ENCODE peak calls at places on chromosome 13, in seven cellular contexts. J is H1, Z is PC-3, W is A673, K is pancreas, R is fibroblast of lung, N is left ventricle myocardium inferior. H is an unnamed sample. For H3K4me1, the result is how much of the 10 kb centered on the place peaks cover.

GRCh38 chr13:53321301-53321700 is 292.7 kb downstream of the OLFM4 start:
- DNase-seq in J (no peak), Z (no peak), W (no peak), K (no peak), R (no peak), N (no peak), H (no peak)

GRCh38 chr13:109130093-109130835 is 500.9 kb downstream of the MYO16 start:
- DNase-seq in J (no peak), Z (no peak), W (no peak), K (no peak), R (no peak), N (no peak), H (no peak)

GRCh38 chr13:37134411-37135041 is 29.1 kb upstream of the CSNK1A1L start:
- DNase-seq in J (no peak), Z (no peak), W (peak), K (no peak), R (peak), N (no peak), H (no peak)

GRCh38 chr13:69616398-69616797 is 491.2 kb upstream of the ATXN8OS start:
- DNase-seq in J (no peak), Z (no peak), W (no peak), K (no peak), R (no peak), N (no peak), H (no peak)

GRCh38 chr13:21463424-21463823 is 4.3 kb upstream of the ZDHHC20 start:
- DNase-seq in J (no peak), Z (no peak), W (no peak), K (no peak), R (no peak), N (no peak), H (no peak)

GRCh38 chr13:49610176-49610575 is 18.1 kb upstream of the ARL11 start:
- DNase-seq in J (no peak), Z (no peak), W (no peak), K (no peak), R (peak), N (no peak), H (no peak)

GRCh38 chr13:103471896-103472295 is 405.7 kb upstream of the SLC10A2 start:
- DNase-seq in J (no peak), Z (no peak), W (no peak), K (no peak), R (no peak), N (no peak), H (no peak)

GRCh38 chr13:37910790-37911189 is 41.2 kb upstream of the TRPC4 start:
- DNase-seq in J (no peak), Z (no peak), W (no peak), K (no peak), R (no peak), N (no peak), H (no peak)

GRCh38 chr13:21735621-21736401 is 64.9 kb downstream of the FGF9 start:
- DNase-seq in J (no peak), Z (no peak), W (no peak), K (no peak), R (no peak), N (peak), H (no peak)

GRCh38 chr13:93984070-93984469 is 495.4 kb downstream of the DCT start:
- DNase-seq in J (no peak), Z (no peak), W (no peak), K (no peak), R (no peak), N (no peak), H (no peak)

GRCh38 chr13:75803982-75804381 is 167.9 kb downstream of the LMO7 start:
- DNase-seq in J (no peak), Z (no peak), W (no peak), K (no peak), R (no peak), N (no peak), H (no peak)

GRCh38 chr13:36297259-36297599 is 385 bp downstream of the CCDC169 start:
- DNase-seq in J (no peak), Z (peak), W (peak), K (no peak), R (peak), N (no peak), H (no peak)

GRCh38 chr13:44132710-44133109 is 240.9 kb upstream of the SERP2 start:
- DNase-seq in J (no peak), Z (peak), W (no peak), K (peak), R (peak), N (peak), H (peak)

GRCh38 chr13:95156208-95156607 is 145.0 kb downstream of the ABCC4 start:
- DNase-seq in J (no peak), Z (peak), W (no peak), K (no peak), R (peak), N (no peak), H (no peak)

GRCh38 chr13:110214637-110215036 is 92.3 kb downstream of the COL4A1 start:
- DNase-seq in J (no peak), Z (no peak), W (peak), K (no peak), R (no peak), N (no peak), H (no peak)

GRCh38 chr13:36302289-36302688 is 4.7 kb upstream of the CCDC169 start:
- DNase-seq in J (no peak), Z (no peak), W (no peak), K (no peak), R (no peak), N (no peak), H (no peak)

GRCh38 chr13:113902956-113903355 is 39.1 kb upstream of the GAS6 start:
- DNase-seq in J (peak), Z (no peak), W (no peak), K (no peak), R (no peak), N (no peak), H (no peak)

GRCh38 chr13:84126671-84127171 is 244.4 kb upstream of the SLITRK1 start:
- DNase-seq in J (no peak), Z (no peak), W (peak), K (peak), R (peak), N (no peak), H (no peak)

GRCh38 chr13:106721599-106721998 is 153.7 kb upstream of the ARGLU1 start:
- DNase-seq in J (no peak), Z (no peak), W (no peak), K (no peak), R (no peak), N (no peak), H (no peak)

GRCh38 chr13:92590503-92590908 is 636.1 kb upstream of the GPC6 start:
- DNase-seq in J (no peak), Z (peak), W (peak), K (no peak), R (peak), N (no peak), H (no peak)

GRCh38 chr13:41178040-41178439 is 16.3 kb downstream of the KBTBD7 start:
- DNase-seq in J (no peak), Z (no peak), W (no peak), K (no peak), R (peak), N (no peak), H (no peak)

GRCh38 chr13:21435710-21436151 is 23.4 kb downstream of the ZDHHC20 start:
- DNase-seq in J (no peak), Z (peak), W (no peak), K (peak), R (peak), N (peak), H (peak)

GRCh38 chr13:59038824-59039223 is 1124.9 kb downstream of the DIAPH3 start:
- DNase-seq in J (no peak), Z (peak), W (no peak), K (no peak), R (peak), N (no peak), H (no peak)

GRCh38 chr13:34044660-34045080 is 226.7 kb downstream of the RFC3 start:
- DNase-seq in J (no peak), Z (peak), W (no peak), K (no peak), R (peak), N (no peak), H (no peak)

GRCh38 chr13:48221301-48222190 is 11.5 kb upstream of the ITM2B start:
- DNase-seq in J (no peak), Z (no peak), W (no peak), K (no peak), R (no peak), N (no peak), H (no peak)

GRCh38 chr13:28527629-28528028 is 32.7 kb upstream of the FLT1 start:
- DNase-seq in J (no peak), Z (no peak), W (no peak), K (no peak), R (no peak), N (no peak), H (peak)

GRCh38 chr13:27388236-27388635 is 36.2 kb upstream of the GTF3A start:
- DNase-seq in J (no peak), Z (no peak), W (no peak), K (no peak), R (no peak), N (no peak), H (no peak)

GRCh38 chr13:43368003-43368402 is 344.6 kb downstream of the DNAJC15 start:
- DNase-seq in J (no peak), Z (no peak), W (no peak), K (no peak), R (peak), N (no peak), H (no peak)

GRCh38 chr13:44116562-44117315 is 237.0 kb downstream of the LACC1 start:
- DNase-seq in J (peak), Z (no peak), W (peak), K (no peak), R (peak), N (peak), H (no peak)

GRCh38 chr13:76852991-76853390 is 33.2 kb downstream of the KCTD12 start:
- DNase-seq in J (no peak), Z (peak), W (no peak), K (no peak), R (peak), N (no peak), H (no peak)

GRCh38 chr13:59086147-59086546 is 1077.6 kb downstream of the DIAPH3 start:
- DNase-seq in J (no peak), Z (peak), W (peak), K (no peak), R (peak), N (no peak), H (no peak)

GRCh38 chr13:31629085-31629785 is 110.1 kb upstream of the RXFP2 start:
- DNase-seq in J (no peak), Z (peak), W (no peak), K (no peak), R (peak), N (no peak), H (no peak)
- H3K4me1 ChIP-seq in J (under half), Z (under half), W (under half), K (under half), R (under half), N (under half), H (under half)

GRCh38 chr13:30319703-30320102 is 12.4 kb upstream of the KATNAL1 start:
- DNase-seq in J (no peak), Z (no peak), W (peak), K (no peak), R (peak), N (no peak), H (no peak)
- TF ChIP-seq CTCF in J (no peak), Z (no peak), W (no peak), K (no peak), R (no peak), N (no peak), H (no peak)

GRCh38 chr13:50611117-50611781 is 232.2 kb downstream of the DLEU7 start:
- DNase-seq in J (no peak), Z (no peak), W (no peak), K (no peak), R (no peak), N (no peak), H (no peak)
- H3K4me1 ChIP-seq in J (under half), Z (under half), W (under half), K (under half), R (under half), N (under half), H (under half)

GRCh38 chr13:32581177-32581786 is 5.0 kb upstream of the PDS5B start:
- DNase-seq in J (no peak), Z (peak), W (peak), K (no peak), R (peak), N (no peak), H (no peak)
- TF ChIP-seq CTCF in J (no peak), Z (peak), W (peak), K (peak), R (peak), N (peak), H (peak)

GRCh38 chr13:79483302-79483701 is 2.3 kb downstream of the NDFIP2 start:
- DNase-seq in J (no peak), Z (peak), W (no peak), K (no peak), R (peak), N (no peak), H (no peak)

GRCh38 chr13:79485014-79485441 is 4.1 kb downstream of the NDFIP2 start:
- DNase-seq in J (no peak), Z (peak), W (no peak), K (peak), R (peak), N (no peak), H (no peak)

GRCh38 chr13:79480954-79481684 is at the start of gene NDFIP2:
- DNase-seq in J (peak), Z (peak), W (peak), K (peak), R (peak), N (peak), H (peak)

GRCh38 chr13:79482271-79482970 is 1.5 kb downstream of the NDFIP2 start:
- DNase-seq in J (no peak), Z (peak), W (no peak), K (no peak), R (peak), N (no peak), H (no peak)

DNA sequence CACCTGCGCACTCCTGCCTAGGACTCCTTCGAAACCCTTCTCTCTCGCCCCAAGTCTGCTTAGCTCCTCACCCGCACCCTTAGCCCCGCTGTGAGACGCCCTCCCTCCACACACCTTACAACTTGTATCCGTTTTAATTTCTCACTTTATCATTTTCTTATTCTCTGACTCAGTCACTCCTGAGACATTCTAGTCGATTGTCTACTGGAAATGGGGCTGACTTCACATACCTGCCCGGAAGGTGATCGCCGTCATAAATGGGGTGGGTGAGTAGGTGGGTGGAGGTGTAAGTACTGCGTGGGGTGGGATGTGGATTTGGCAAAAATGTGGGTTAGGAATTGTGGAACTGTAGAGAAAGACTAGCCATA is 714 bp downstream of the NDFIP2 start:
- DNase-seq in J (no peak), Z (peak), W (no peak), K (peak), R (peak), N (no peak), H (no peak)
- H3K4me1 ChIP-seq in J (under half), Z (under half), W (under half), K (under half), R (under half), N (half or more), H (under half)

GRCh38 chr13:96822900-96823299 is 171.4 kb downstream of the OXGR1 start:
- DNase-seq in J (no peak), Z (peak), W (peak), K (peak), R (peak), N (no peak), H (no peak)
- TF ChIP-seq CTCF in J (peak), Z (peak), W (peak), K (no peak), R (no peak), N (no peak), H (peak)